ENCODE peak calls at places on chromosome 18, in five cellular contexts. X is brain pericyte; W is CD8-positive, alpha-beta memory T cell; K is DND-41; V is D341Med. D is an unnamed sample.

GRCh38 chr18:76013041-76013440 is 482.0 kb downstream of the ZNF516 start:
- DNase-seq in X (no peak), W (no peak), K (no peak), V (no peak), D (no peak)

GRCh38 chr18:69754108-69754507 is 193.6 kb downstream of the CD226 start:
- DNase-seq in X (no peak), W (no peak), K (no peak), V (no peak), D (no peak)

GRCh38 chr18:48736316-48736715 is 197.5 kb downstream of the CTIF start:
- DNase-seq in X (no peak), W (no peak), K (no peak), V (no peak), D (no peak)

GRCh38 chr18:48136544-48137353 is 206.3 kb upstream of the SMAD2 start:
- DNase-seq in X (no peak), W (no peak), K (peak), V (peak), D (no peak)

GRCh38 chr18:10822457-10822856 is 296.6 kb downstream of the NAPG start:
- DNase-seq in X (no peak), W (no peak), K (peak), V (no peak), D (no peak)

GRCh38 chr18:44033144-44033543 is 647.5 kb upstream of the SETBP1 start:
- DNase-seq in X (no peak), W (no peak), K (no peak), V (no peak), D (no peak)

GRCh38 chr18:50507120-50507590 is 52.7 kb upstream of the MAPK4 start:
- DNase-seq in X (no peak), W (no peak), K (peak), V (peak), D (peak)

GRCh38 chr18:73653251-73653650 is 494.4 kb downstream of the FBXO15 start:
- DNase-seq in X (no peak), W (no peak), K (no peak), V (no peak), D (no peak)

GRCh38 chr18:7902399-7902839 is 335.3 kb downstream of the PTPRM start:
- DNase-seq in X (peak), W (no peak), K (no peak), V (no peak), D (no peak)

GRCh38 chr18:68438983-68439382 is 275.9 kb downstream of the TMX3 start:
- DNase-seq in X (no peak), W (no peak), K (no peak), V (no peak), D (no peak)

GRCh38 chr18:56284319-56284718 is 354.1 kb downstream of the TXNL1 start:
- DNase-seq in X (no peak), W (no peak), K (no peak), V (no peak), D (no peak)

GRCh38 chr18:76801567-76802505 is 20.5 kb upstream of the ZNF236 start:
- DNase-seq in X (no peak), W (peak), K (no peak), V (peak), D (peak)

GRCh38 chr18:58755304-58756010 is 84.2 kb downstream of the MALT1 start:
- DNase-seq in X (no peak), W (no peak), K (no peak), V (no peak), D (no peak)

GRCh38 chr18:79924814-79925655 is 26.4 kb downstream of the SLC66A2 start:
- DNase-seq in X (no peak), W (no peak), K (no peak), V (no peak), D (no peak)

GRCh38 chr18:13647761-13648160 is 78.6 kb downstream of the FAM210A start:
- DNase-seq in X (no peak), W (no peak), K (no peak), V (no peak), D (no peak)

GRCh38 chr18:26383454-26384270 is 157.4 kb downstream of the TAF4B start:
- DNase-seq in X (no peak), W (no peak), K (peak), V (peak), D (peak)